ENCODE peak calls at places on chromosomes 1 and 21, in five cellular contexts. R is PC-3, X is dorsolateral prefrontal cortex, Z is mammary epithelial cell, Q is stomach. K is an unnamed sample.

GRCh38 chr1:33296824-33297223 is 24.1 kb downstream of the A3GALT2 start:
- DNase-seq in R (no peak), X (no peak), Z (no peak), Q (peak; percentile 31), K (no peak)

GRCh38 chr1:66354311-66354922 is 179.5 kb upstream of the SGIP1 start:
- DNase-seq in R (no peak), X (no peak), Z (no peak), Q (no peak), K (no peak)

GRCh38 chr1:172727956-172728603 is 69.2 kb downstream of the FASLG start:
- DNase-seq in R (peak; percentile 97), X (no peak), Z (peak; percentile 39), Q (no peak), K (peak; percentile 66)

GRCh38 chr1:3473381-3473844 is 18.9 kb downstream of the ARHGEF16 start:
- DNase-seq in R (no peak), X (no peak), Z (peak; percentile 89), Q (no peak), K (no peak)

GRCh38 chr1:45340816-45341215 is 576 bp upstream of the MUTYH start:
- DNase-seq in R (no peak), X (no peak), Z (no peak), Q (no peak), K (no peak)

GRCh38 chr1:43358121-43358745 is 548 bp upstream of the CDC20 start:
- DNase-seq in R (peak; percentile 54), X (peak; percentile 37), Z (no peak), Q (no peak), K (peak; percentile 70)

GRCh38 chr1:5907386-5907785 is 84.8 kb downstream of the NPHP4 start:
- DNase-seq in R (no peak), X (no peak), Z (no peak), Q (no peak), K (no peak)

GRCh38 chr21:43893536-43894205 is 28.6 kb downstream of the AGPAT3 start:
- DNase-seq in R (no peak), X (peak; percentile 25), Z (no peak), Q (peak; percentile 49), K (no peak)

GRCh38 chr1:229094476-229095311 is 176.2 kb upstream of the RAB4A start:
- DNase-seq in R (peak; percentile 16), X (no peak), Z (peak; percentile 53), Q (no peak), K (no peak)

GRCh38 chr1:41444796-41445195 is 39.7 kb downstream of the EDN2 start:
- DNase-seq in R (no peak), X (no peak), Z (no peak), Q (no peak), K (no peak)

GRCh38 chr1:53734650-53735211 is 4.2 kb downstream of the GLIS1 start:
- DNase-seq in R (peak; percentile 61), X (no peak), Z (no peak), Q (no peak), K (no peak)

DNA sequence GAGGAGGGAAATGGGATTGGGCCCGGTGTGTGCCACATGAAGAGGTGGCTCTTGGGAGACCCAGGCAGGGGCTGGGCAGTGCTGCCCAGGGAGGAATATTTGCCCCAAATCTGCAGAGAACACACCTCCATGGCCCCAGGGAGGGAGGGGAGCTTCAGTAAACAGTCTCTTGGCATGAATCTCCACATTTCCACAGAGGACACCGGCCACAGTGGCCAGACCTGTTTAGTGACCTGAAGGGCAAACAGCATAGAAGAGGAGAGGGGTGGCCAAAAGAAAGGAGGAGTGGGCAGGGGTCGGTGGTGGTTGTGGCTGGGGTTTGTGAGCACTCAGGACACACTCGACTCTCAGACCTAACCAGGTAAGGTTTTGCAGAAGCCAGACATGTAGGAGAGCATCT is 54.0 kb upstream of the IFFO2 start:
- DNase-seq in R (peak; percentile 88), X (no peak), Z (no peak), Q (peak; percentile 60), K (no peak)
- H3K27ac ChIP-seq in R (peak overlapping the region; percentile 99), X (no peak overlapping the region), Z (peak overlapping the region; percentile 71), Q (peak overlapping the region; percentile 87), K (no peak overlapping the region)

GRCh38 chr1:85047472-85048295 is 616 bp downstream of the MCOLN3 start:
- DNase-seq in R (no peak), X (no peak), Z (peak; percentile 1), Q (no peak), K (peak; percentile 48)

GRCh38 chr1:85047144-85047471 is 1.2 kb downstream of the MCOLN3 start:
- DNase-seq in R (no peak), X (no peak), Z (no peak), Q (no peak), K (no peak)

GRCh38 chr1:85049735-85050166 is 1.5 kb upstream of the MCOLN3 start:
- DNase-seq in R (no peak), X (no peak), Z (no peak), Q (no peak), K (no peak)

DNA sequence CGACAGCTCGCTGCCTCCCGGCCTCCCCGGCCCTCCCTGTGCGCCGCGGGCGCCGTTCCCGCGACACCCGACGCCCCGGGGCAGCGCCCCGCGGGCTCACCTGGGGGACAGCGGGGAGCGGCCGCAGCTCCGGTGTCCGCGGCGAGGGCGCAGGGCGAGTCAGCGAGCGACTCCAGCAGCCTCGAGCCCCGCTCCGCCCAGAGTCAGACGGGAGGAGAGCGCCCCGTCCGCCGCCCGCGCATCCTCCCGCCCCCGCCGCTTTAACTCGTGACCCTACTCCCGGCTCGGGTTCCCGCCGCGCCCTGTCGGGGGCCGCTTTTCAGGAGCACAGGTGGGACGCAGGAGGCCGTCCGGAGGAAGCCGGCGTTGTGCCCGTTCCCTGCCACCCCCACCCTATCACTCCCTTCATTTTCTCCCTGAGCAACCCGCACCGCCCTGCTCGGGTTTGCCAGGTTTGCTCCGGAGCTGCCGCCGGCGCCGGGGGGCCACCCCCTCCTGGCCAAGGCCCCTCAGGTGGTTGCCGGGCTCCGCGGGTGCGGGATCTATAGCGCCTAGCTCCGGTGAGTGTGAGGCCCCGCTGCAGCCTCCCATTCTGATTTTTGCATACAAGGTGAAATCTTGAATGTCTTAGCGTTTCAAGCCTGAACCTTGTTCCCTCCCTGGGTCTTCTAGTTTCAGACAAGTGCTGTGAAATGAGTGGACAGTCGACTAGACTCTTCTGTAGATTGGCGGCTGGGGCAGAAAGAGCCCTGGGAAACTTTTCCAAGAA is at the start of gene MCOLN3:
- DNase-seq in R (peak; percentile 58), X (no peak), Z (peak; percentile 53), Q (peak; percentile 54), K (peak; percentile 68)
- H3K27me3 ChIP-seq in R (peaks cover 6% of the 10 kb centered on the region), X (peaks cover 22% of the 10 kb centered on the region), Z (no peaks in the 10 kb centered on the region), Q (peaks cover 50% of the 10 kb centered on the region), K (no peaks in the 10 kb centered on the region)

GRCh38 chr1:8164670-8165069 is 138.6 kb upstream of the ERRFI1 start:
- DNase-seq in R (no peak), X (no peak), Z (no peak), Q (no peak), K (no peak)
- H3K27ac ChIP-seq in R (no peak overlapping the region), X (no peak overlapping the region), Z (no peak overlapping the region), Q (no peak overlapping the region), K (no peak overlapping the region)

DNA sequence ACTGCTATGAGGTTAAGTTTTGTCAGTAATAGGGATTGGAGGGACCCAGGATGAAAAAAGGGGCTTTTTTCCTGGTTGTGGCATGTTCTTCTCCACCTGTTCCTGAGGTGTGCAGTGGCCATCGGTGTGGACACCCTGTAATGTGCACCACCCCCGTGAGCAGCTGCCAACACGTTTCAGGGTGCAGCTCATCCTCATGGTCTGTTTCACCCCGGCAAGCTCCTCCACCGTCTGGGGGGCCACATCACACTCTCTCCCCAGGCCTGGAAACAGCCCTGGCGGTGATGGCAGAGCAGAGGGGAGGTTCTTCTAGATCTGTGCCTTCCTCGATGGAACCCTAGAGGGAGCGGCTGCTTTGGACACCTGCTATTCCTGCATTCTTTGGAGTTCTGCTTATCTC is 435.4 kb downstream of the MATN1 start:
- DNase-seq in R (no peak), X (no peak), Z (no peak), Q (no peak), K (no peak)
- H3K27me3 ChIP-seq in R (no peaks in the 10 kb centered on the region), X (no peaks in the 10 kb centered on the region), Z (no peaks in the 10 kb centered on the region), Q (peaks cover 20% of the 10 kb centered on the region), K (no peaks in the 10 kb centered on the region)